ENCODE peak calls at places on chromosomes 2 and 18, in seven cellular contexts. O, T, J, K, Y, L and B are unnamed samples. For H3K36me3, the result is how much of the 10 kb centered on the place peaks cover.

GRCh38 chr18:43620936-43621335 is 343.6 kb upstream of the SYT4 start:
- DNase-seq in O (peak), T (no peak), J (no peak), K (no peak), Y (peak), L (no peak), B (no peak)

GRCh38 chr2:65722028-65722427 is 289.6 kb upstream of the SPRED2 start:
- DNase-seq in O (peak), T (no peak), J (no peak), K (peak), Y (peak), L (no peak), B (no peak)

GRCh38 chr2:240586919-240587800 is 626 bp downstream of the CAPN10 start:
- DNase-seq in O (peak), T (no peak), J (no peak), K (peak), Y (peak), L (peak), B (no peak)

GRCh38 chr18:24080861-24081260 is 58.0 kb upstream of the CABYR start:
- DNase-seq in O (no peak), T (no peak), J (no peak), K (no peak), Y (no peak), L (no peak), B (no peak)

GRCh38 chr18:61435064-61435652 is 101.9 kb downstream of the CDH20 start:
- DNase-seq in O (peak), T (no peak), J (no peak), K (no peak), Y (peak), L (no peak), B (no peak)

GRCh38 chr2:150387586-150388288 is 99.7 kb downstream of the RND3 start:
- DNase-seq in O (no peak), T (no peak), J (no peak), K (no peak), Y (peak), L (no peak), B (no peak)

GRCh38 chr2:239913632-239914417 is 111.3 kb downstream of the NDUFA10 start:
- DNase-seq in O (no peak), T (no peak), J (no peak), K (no peak), Y (no peak), L (no peak), B (no peak)

GRCh38 chr2:43841949-43842865 is 3.4 kb downstream of the ABCG8 start:
- DNase-seq in O (no peak), T (peak), J (no peak), K (no peak), Y (no peak), L (no peak), B (no peak)

GRCh38 chr18:72375628-72376027 is 168.5 kb downstream of the CBLN2 start:
- DNase-seq in O (no peak), T (no peak), J (no peak), K (no peak), Y (peak), L (no peak), B (no peak)

GRCh38 chr2:177998006-177998405 is 74.6 kb downstream of the PDE11A start:
- DNase-seq in O (no peak), T (no peak), J (no peak), K (no peak), Y (peak), L (no peak), B (no peak)

GRCh38 chr2:158099716-158100115 is 2.0 kb upstream of the UPP2 start:
- DNase-seq in O (no peak), T (no peak), J (no peak), K (no peak), Y (peak), L (no peak), B (no peak)

GRCh38 chr2:227016894-227017293 is 147.1 kb downstream of the COL4A4 start:
- DNase-seq in O (no peak), T (no peak), J (no peak), K (no peak), Y (no peak), L (no peak), B (no peak)

DNA sequence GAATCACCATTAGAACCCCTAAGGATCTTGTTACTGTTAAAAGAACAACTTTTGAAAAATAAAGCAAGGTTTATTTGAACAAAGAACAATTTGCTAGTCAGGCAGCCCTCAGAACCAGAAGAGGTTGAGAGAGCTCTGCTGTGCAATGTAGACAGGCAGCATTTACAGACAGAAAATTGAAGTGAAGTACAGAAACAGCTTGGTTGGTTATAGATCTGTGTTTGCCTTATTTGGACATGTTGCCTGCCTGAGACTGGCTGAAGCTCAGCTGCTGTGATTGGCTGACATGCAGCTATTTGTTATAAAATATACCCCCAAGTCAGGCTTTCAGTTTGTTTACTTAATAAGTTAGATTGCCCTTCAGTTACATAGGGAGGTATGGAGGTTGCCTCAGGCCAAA is 12.5 kb downstream of the MSTN start:
- DNase-seq in O (no peak), T (no peak), J (no peak), K (no peak), Y (peak), L (no peak), B (no peak)
- H3K27ac ChIP-seq in O (no peak), T (no peak), J (no peak), K (no peak), Y (no peak), L (no peak), B (peak)

GRCh38 chr2:96737251-96737650 is 2.6 kb downstream of the LMAN2L start:
- DNase-seq in O (no peak), T (no peak), J (no peak), K (no peak), Y (no peak), L (no peak), B (no peak)
- H3K36me3 ChIP-seq in O (under half), T (under half), J (under half), K (under half), Y (under half), L (under half), B (under half)

DNA sequence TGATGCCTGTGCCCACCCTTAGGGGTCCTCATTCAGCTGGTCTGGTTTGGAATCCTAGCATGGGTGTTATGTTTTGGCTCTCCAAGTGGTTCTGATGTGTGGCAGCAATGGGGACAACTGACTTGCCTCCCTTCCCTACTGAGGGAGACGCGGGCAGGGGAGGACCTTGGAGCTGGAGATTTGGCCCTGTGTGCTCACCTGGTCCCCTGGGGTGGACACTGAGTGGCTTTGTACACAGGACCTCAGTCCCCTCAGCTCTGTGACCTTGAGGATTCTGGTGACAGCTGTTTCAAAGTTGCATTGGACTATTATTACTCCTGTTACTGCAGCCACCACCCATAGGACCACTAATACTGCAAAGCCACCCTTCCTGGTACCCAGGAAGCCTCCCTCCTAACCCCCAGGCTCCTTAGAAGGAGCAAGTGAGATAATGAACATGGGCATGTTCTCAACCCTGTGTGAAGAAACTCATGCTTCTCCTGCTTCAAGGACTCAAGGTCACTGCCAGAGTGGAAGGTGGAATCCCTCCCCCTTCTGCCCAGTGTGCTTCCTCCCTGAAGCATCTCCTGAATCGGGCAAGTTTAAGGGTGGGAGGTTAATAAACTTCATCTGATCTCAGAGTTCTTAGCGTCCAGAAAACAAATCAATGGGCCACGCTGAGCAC is 26.5 kb downstream of the TMEM182 start:
- DNase-seq in O (no peak), T (no peak), J (no peak), K (no peak), Y (no peak), L (no peak), B (no peak)
- H3K27ac ChIP-seq in O (no peak), T (peak), J (no peak), K (peak), Y (no peak), L (no peak), B (no peak)

GRCh38 chr2:189868896-189869295 is 84.6 kb downstream of the PMS1 start:
- DNase-seq in O (no peak), T (no peak), J (no peak), K (no peak), Y (no peak), L (no peak), B (no peak)

GRCh38 chr2:189865836-189866235 is 81.6 kb downstream of the PMS1 start:
- DNase-seq in O (no peak), T (no peak), J (no peak), K (no peak), Y (no peak), L (no peak), B (no peak)

GRCh38 chr2:189862751-189863150 is 78.5 kb downstream of the PMS1 start:
- DNase-seq in O (no peak), T (no peak), J (no peak), K (no peak), Y (peak), L (no peak), B (no peak)

GRCh38 chr2:189870396-189871089 is 86.3 kb downstream of the PMS1 start:
- DNase-seq in O (no peak), T (no peak), J (no peak), K (no peak), Y (no peak), L (no peak), B (no peak)

DNA sequence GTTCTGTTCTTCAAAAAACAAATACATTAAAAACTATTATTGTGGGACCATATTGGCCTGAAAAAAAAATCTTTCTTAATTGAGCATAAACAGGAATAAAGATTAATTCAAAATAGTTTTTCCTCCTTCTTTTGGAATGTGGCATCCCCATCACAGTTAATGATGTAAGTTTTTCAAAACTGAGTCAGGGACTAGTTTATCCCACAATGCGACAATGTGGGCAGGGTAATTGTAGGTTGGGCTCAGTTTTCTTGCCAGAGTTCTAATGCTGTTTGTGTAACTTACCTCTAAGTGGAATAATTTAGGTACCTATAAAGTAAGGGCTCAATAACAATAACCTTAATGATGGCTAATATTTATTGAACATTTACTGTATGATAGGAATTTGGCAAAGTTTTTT is 82.0 kb downstream of the PMS1 start:
- DNase-seq in O (no peak), T (no peak), J (no peak), K (no peak), Y (peak), L (no peak), B (no peak)
- H3K36me3 ChIP-seq in O (under half), T (under half), J (under half), K (under half), Y (under half), L (under half), B (under half)

DNA sequence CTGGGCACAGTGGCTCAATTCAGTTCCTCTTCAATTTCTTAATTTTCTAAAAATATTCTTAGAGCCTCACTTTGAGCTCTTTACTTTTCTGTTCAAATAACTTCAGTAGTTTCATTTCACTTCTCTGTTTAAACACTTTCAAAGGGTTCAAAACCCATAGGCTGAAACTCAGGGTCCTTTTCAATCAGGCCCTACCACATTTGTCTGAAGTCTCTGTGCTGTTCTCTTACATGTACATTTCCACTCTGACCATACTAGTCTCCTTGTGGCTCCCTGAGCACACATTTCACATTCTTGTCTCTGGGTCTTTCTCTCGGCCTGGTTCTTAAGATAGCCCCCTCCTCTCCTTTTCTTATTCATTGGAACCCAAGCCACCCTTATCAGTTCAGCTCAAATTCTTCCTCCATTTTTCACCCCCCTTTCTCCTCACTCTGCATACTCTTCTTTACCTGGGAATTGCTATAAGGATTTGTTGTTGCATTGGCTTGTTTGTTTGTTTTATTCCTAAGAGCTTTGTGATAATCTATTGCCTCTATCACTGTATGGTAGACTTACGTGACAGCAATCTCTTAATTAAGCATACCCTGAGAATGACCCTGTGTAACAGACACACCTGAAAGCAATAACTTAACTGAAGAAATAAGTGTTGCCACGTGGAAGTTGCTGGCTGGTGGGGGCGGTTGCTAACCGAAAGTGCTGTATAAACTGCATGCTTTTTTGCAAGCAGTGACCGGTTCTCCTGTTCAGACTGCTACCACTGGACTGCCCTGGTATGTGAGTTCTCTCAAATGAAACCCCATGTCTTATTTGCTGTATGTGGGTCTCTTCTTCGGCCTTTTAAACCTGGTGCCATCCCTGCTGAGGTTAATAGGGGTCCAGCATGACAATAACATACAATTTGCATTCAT is 27.7 kb upstream of the ACADL start:
- DNase-seq in O (no peak), T (no peak), J (no peak), K (no peak), Y (no peak), L (peak), B (no peak)
- H3K27ac ChIP-seq in O (no peak), T (no peak), J (no peak), K (no peak), Y (no peak), L (peak), B (no peak)

DNA sequence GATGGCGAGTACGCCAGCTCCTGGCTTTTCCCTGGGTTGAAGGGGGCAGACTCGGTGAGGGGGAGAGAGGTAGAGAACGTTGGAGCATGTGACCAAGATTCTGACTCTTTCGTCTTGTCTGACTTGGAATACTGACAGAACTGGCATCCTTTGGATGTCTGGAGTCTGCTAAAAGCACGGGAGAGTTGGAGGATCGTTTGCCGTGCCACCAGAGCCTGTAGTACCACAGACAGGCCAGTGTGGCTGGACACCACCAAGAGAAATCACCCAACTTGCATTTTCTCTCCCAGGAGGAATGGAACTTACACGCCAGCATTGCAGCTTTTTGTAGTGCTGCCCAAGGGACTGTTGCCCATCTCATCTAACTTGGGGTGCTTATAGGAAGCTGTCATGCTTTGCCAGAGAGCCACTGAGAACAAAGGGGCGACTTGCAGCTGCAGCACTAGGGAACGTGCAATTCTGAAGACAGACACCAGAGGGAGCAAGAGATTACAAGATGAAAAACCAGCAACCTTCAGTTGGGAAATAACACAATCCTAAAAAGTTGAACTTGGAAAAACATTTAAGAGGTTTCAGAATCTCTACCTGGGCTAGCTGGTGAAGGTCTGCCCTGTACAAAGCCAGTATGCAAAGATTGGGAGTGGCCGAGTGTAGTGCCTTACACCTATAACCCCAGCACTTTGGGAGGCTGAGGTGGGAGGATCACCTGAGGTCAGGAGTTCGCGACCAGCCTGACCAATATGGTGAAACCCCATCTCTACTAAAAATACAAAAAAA is 24.1 kb downstream of the PSMG2 start:
- DNase-seq in O (peak), T (no peak), J (peak), K (no peak), Y (peak), L (no peak), B (no peak)
- H3K36me3 ChIP-seq in O (under half), T (under half), J (under half), K (under half), Y (under half), L (under half), B (under half)

DNA sequence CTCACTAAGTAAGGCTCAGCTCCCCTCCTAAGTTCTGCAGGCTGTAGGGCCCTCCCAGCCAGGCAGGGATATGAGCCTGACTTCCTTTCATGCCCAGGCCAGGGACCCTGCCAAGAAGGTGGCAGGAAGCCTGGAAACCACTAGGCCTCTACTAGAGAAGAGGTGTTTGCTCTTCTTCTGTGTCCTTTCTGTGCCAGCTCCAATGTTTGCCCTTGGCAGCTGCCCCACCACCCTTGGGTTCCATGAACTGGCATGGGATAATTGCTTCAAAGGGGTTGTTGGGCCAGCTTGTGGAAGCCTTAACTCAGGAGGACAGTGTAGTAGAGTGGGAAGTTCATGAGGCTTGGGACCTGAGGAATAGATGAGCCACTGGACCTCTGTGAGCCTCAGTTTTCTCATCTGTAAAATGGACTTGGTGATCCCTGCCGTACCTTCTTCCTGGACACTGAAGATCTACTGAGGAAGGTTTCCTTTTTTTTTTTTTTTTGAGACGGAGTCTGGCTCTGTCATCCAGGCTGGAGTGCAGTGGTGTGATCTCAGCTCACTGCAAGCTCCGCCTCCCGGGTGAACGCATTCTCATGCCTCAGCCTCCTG is 3.9 kb downstream of the SLC35F6 start:
- DNase-seq in O (no peak), T (no peak), J (no peak), K (no peak), Y (no peak), L (no peak), B (no peak)
- H3K27ac ChIP-seq in O (no peak), T (peak), J (no peak), K (peak), Y (no peak), L (no peak), B (no peak)

GRCh38 chr2:230809015-230809414 is 55.7 kb upstream of the ITM2C start:
- DNase-seq in O (no peak), T (no peak), J (no peak), K (no peak), Y (no peak), L (no peak), B (no peak)

GRCh38 chr2:230809677-230810251 is 55.0 kb upstream of the ITM2C start:
- DNase-seq in O (no peak), T (no peak), J (no peak), K (no peak), Y (no peak), L (no peak), B (no peak)

GRCh38 chr2:230814616-230815015 is 50.1 kb upstream of the ITM2C start:
- DNase-seq in O (peak), T (no peak), J (no peak), K (no peak), Y (no peak), L (no peak), B (no peak)

GRCh38 chr2:230811508-230811907 is 53.2 kb upstream of the ITM2C start:
- DNase-seq in O (no peak), T (no peak), J (no peak), K (no peak), Y (peak), L (no peak), B (no peak)

DNA sequence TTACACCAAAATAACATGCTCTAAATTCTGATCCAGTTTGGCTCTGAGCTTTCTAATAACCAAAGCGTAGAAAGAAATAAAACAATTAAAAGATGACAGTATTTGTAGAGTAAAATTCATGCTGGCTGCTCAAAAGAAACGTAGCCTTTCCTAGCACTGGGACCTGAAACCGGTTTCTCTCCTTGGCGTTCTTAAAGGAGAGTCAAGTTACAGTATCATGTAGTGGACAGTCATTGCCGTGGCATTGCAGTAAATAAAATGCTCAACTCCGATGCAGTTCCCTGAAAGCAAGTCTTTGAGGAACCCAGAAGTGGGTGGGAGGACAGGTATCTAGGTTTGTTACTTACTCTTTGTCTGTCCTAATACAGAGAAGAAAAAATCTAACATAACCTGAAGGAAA is 52.7 kb upstream of the ITM2C start:
- DNase-seq in O (no peak), T (no peak), J (no peak), K (no peak), Y (no peak), L (no peak), B (no peak)
- H3K36me3 ChIP-seq in O (under half), T (under half), J (under half), K (under half), Y (under half), L (half or more), B (under half)

DNA sequence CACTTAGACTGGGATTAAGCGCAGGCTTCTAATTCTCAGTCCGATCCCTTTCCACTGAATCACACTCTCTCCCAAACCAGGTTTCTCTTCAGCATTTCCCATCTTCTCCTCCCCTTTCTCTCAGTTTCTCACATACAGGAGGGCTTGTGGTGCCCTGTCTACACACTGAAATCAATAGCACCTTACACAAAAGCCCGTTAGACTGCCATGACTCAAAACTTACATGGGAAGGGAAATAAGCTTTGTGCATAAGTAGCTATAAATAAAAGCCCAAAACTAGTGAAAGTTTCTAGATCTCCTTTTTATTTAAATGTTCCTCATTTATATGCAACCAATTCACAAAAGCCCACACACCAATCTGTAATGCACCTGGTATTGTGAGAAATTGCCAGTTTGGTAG is 318.4 kb downstream of the TXNL1 start:
- DNase-seq in O (no peak), T (no peak), J (no peak), K (no peak), Y (no peak), L (no peak), B (no peak)
- H3K27ac ChIP-seq in O (no peak), T (no peak), J (no peak), K (no peak), Y (no peak), L (no peak), B (no peak)